ENCODE peak calls at places on chromosomes 5 and 9, in seven cellular contexts. G is lung, H is A549, W is heart left ventricle, O is left ventricle myocardium inferior, K is fibroblast of lung, L is IMR-90. E is an unnamed sample.

GRCh38 chr5:176780071-176780850 is 30.1 kb upstream of the UNC5A start:
- DNase-seq in O (no peak), W (no peak), L (no peak), H (no peak), G (no peak), K (no peak), E (no peak)

GRCh38 chr5:124057161-124057814 is 545.3 kb downstream of the CSNK1G3 start:
- DNase-seq in H (no peak), W (peak), L (no peak), O (peak), G (peak), K (no peak), E (no peak)

GRCh38 chr5:143514915-143515314 is 111.4 kb upstream of the NR3C1 start:
- DNase-seq in L (peak), K (peak), G (no peak), H (no peak), O (no peak), W (no peak), E (peak)

GRCh38 chr5:20041326-20041977 is 53.5 kb upstream of the CDH18 start:
- DNase-seq in K (peak), O (no peak), G (no peak), H (no peak), W (no peak), L (no peak), E (no peak)

GRCh38 chr9:112555844-112556482 is 69.3 kb downstream of the KIAA1958 start:
- DNase-seq in W (no peak), G (no peak), L (no peak), H (no peak), O (no peak), K (no peak), E (no peak)

GRCh38 chr9:13588151-13589043 is 308.9 kb upstream of the MPDZ start:
- DNase-seq in K (no peak), G (no peak), L (no peak), W (no peak), H (no peak), O (no peak), E (peak)

GRCh38 chr5:19322716-19323485 is 665.1 kb downstream of the CDH18 start:
- DNase-seq in L (no peak), H (peak), O (no peak), G (no peak), W (no peak), K (peak), E (no peak)

GRCh38 chr9:75593920-75594319 is 296.6 kb upstream of the PCSK5 start:
- DNase-seq in H (no peak), G (no peak), O (no peak), K (no peak), W (no peak), L (no peak), E (no peak)

GRCh38 chr9:15136646-15137045 is 170.4 kb downstream of the TTC39B start:
- DNase-seq in O (no peak), H (no peak), L (no peak), G (no peak), K (no peak), W (no peak), E (peak)

GRCh38 chr5:82358454-82358853 is 80.3 kb upstream of the RPS23 start:
- DNase-seq in H (no peak), G (no peak), W (no peak), O (no peak), K (peak), L (peak), E (peak)

GRCh38 chr5:143761663-143762062 is 50.3 kb upstream of the HMHB1 start:
- DNase-seq in L (no peak), K (no peak), G (no peak), W (no peak), O (no peak), H (no peak), E (no peak)

GRCh38 chr5:173872887-173873286 is 15.3 kb upstream of the CPEB4 start:
- DNase-seq in K (no peak), G (no peak), O (no peak), L (no peak), W (no peak), H (no peak), E (no peak)

DNA sequence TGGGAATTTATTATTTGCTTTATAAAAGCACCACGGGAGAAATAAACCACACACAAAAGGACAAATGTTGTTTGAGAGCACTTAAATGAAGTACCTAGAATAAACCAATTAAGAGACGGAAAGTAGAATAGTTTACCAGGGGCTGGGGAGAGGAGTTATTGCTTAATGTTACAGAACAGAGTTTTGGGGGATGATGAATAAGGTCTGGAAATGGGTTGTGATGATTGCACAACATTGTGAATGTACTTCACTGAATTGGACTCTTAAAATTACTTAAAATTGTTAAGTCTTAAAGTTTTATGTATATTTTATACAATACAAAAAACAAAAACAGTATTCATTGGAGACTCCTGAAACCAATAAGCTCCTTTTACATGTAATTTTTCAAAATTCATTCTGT is 1.5 kb downstream of the ZBTB43 start:
- DNase-seq in G (no peak), L (peak), O (no peak), H (no peak), W (no peak), K (peak), E (peak)
- H3K4me3 ChIP-seq in G (no peak), L (no peak), O (peak), H (peak), W (peak), K (peak), E (peak)

DNA sequence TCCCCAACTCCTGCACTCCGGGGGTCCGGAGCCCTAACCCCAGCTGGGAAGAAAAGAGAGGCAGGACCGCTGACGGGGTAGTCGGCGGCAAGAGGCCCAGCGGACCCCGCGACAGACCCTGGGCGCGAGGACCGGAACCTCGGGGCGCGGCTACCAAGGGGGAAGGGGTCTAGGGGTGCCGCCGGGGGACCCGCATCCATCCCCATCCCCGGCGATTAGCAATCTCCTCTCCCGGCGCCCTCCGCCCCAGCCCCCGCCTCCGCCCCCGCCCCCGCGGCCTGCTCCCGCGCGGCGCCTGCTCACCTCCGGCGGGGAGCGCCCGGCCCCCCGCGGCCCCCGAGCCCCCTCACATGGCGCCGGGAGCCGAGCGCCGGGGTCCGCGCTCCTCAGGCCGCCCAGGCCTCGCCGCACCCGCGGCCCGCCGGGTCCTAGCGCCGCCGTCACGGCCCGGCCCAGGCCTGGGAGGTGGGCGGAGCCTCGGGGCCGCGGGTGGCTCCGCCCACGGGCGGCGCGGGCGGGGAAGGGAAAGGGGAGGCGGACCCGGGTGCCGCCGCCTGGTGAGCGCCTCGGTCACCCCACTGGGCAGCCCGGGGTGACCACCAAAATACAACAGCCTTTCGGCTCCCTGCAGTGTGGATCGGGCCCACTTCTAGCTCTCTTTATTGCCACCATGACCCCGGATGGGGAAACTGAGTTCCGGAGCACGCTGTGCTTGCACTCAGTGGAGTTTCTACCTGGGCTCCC is at the start of gene ST6GALNAC6:
- DNase-seq in W (peak), L (peak), O (peak), K (peak), G (no peak), H (peak), E (peak)
- TF ChIP-seq CTCF in W (no peak), L (no peak), O (peak), K (no peak), G (no peak), H (no peak), E (no peak)

GRCh38 chr5:150409638-150410523 is 2.8 kb downstream of the CD74 start:
- DNase-seq in W (peak), O (peak), K (peak), H (peak), L (peak), G (peak), E (peak)
- H3K4me3 ChIP-seq in W (peak), O (peak), K (no peak), H (no peak), L (no peak), G (peak), E (no peak)

GRCh38 chr9:131872006-131872405 is 132.1 kb upstream of the RAPGEF1 start:
- DNase-seq in O (no peak), H (no peak), L (no peak), K (no peak), W (no peak), G (no peak), E (no peak)
- TF ChIP-seq CTCF in O (no peak), H (no peak), L (peak), K (no peak), W (no peak), G (no peak), E (peak)

GRCh38 chr9:107480386-107480789 is 9.2 kb downstream of the KLF4 start:
- DNase-seq in K (peak), G (peak), L (peak), W (peak), O (peak), H (peak), E (peak)
- H3K4me3 ChIP-seq in K (no peak), G (no peak), L (no peak), W (no peak), O (no peak), H (peak), E (no peak)

GRCh38 chr5:147189109-147189424 is 45.8 kb upstream of the STK32A start:
- DNase-seq in K (no peak), L (no peak), H (no peak), W (no peak), G (no peak), O (no peak), E (no peak)

GRCh38 chr5:147190236-147190815 is 44.5 kb upstream of the STK32A start:
- DNase-seq in W (no peak), K (peak), O (no peak), L (no peak), H (no peak), G (no peak), E (peak)

GRCh38 chr5:147188200-147189108 is 46.4 kb upstream of the STK32A start:
- DNase-seq in K (peak), W (no peak), O (no peak), L (peak), H (peak), G (peak), E (peak)

GRCh38 chr5:147193123-147193522 is 41.7 kb upstream of the STK32A start:
- DNase-seq in O (no peak), W (no peak), H (no peak), K (no peak), G (no peak), L (no peak), E (no peak)

DNA sequence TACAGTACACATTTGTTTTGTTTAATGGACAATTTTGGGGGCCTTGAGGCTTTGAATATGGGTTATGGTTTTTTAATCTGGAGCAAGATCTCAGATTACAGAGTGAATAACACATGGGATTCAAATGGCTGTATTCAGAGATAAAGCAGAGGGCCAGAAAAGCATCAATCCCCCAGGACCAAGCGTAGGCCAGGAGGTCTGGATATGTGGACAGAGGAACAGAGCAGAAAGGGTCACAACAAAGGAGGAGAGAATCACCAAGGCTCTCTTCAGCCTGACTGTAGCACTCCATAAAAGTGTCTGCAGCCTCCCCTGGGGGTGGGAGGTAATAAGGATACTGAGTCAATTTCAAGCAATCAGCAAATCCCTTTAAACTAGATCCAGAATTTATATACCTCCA is 47.7 kb upstream of the STK32A start:
- DNase-seq in L (no peak), O (no peak), G (no peak), H (no peak), K (no peak), W (no peak), E (no peak)
- TF ChIP-seq CTCF in L (no peak), O (no peak), G (no peak), H (no peak), K (no peak), W (no peak), E (no peak)

E was measured in fibroblast of mammary gland.